ENCODE peak calls at places on chromosomes 5 and 9, in seven cellular contexts. V is sigmoid colon, D is tibial nerve, Q is thyroid gland, Z is transverse colon, O is stomach, S is HCT116. L is an unnamed sample.

GRCh38 chr5:156956321-156956720 is 6.7 kb downstream of the TIMD4 start:
- DNase-seq in Z (no peak), O (no peak), V (no peak), D (no peak), Q (peak; percentile 62), S (no peak), L (no peak)

GRCh38 chr5:80055491-80056170 is 20.5 kb downstream of the THBS4 start:
- DNase-seq in V (no peak), Z (no peak), D (no peak), S (no peak), Q (peak; percentile 70), O (no peak), L (no peak)

GRCh38 chr5:107618233-107618632 is 52.5 kb downstream of the EFNA5 start:
- DNase-seq in Q (no peak), Z (no peak), S (no peak), V (no peak), O (no peak), D (no peak), L (no peak)

GRCh38 chr5:119187776-119188529 is 117.1 kb downstream of the DMXL1 start:
- DNase-seq in Z (no peak), D (no peak), O (no peak), S (no peak), V (no peak), Q (no peak), L (no peak)

GRCh38 chr9:81032030-81032572 is 657.2 kb downstream of the TLE1 start:
- DNase-seq in Z (no peak), O (no peak), Q (no peak), S (no peak), V (no peak), D (no peak), L (peak; percentile 19)

GRCh38 chr5:137304227-137304874 is 194.8 kb downstream of the SPOCK1 start:
- DNase-seq in D (no peak), V (no peak), Q (peak; percentile 81), Z (peak; percentile 75), S (no peak), O (peak; percentile 86), L (no peak)

GRCh38 chr5:6598351-6598900 is 34.4 kb downstream of the NSUN2 start:
- DNase-seq in Q (no peak), D (no peak), V (no peak), Z (no peak), S (no peak), O (no peak), L (no peak)

GRCh38 chr5:157900644-157901043 is 41.7 kb upstream of the CLINT1 start:
- DNase-seq in O (no peak), V (no peak), Q (no peak), S (no peak), Z (no peak), D (no peak), L (no peak)

GRCh38 chr5:3303777-3304176 is 291.9 kb upstream of the IRX1 start:
- DNase-seq in Z (no peak), D (no peak), O (no peak), S (no peak), Q (no peak), V (no peak), L (no peak)

GRCh38 chr5:116495786-116496185 is 78.8 kb downstream of the SEMA6A start:
- DNase-seq in S (no peak), O (no peak), Q (no peak), Z (no peak), V (no peak), D (no peak), L (no peak)

GRCh38 chr5:10856646-10857332 is 95.8 kb upstream of the DAP start:
- DNase-seq in S (no peak), V (no peak), O (peak; percentile 42), D (no peak), Q (peak; percentile 55), Z (peak; percentile 16), L (peak; percentile 64)

DNA sequence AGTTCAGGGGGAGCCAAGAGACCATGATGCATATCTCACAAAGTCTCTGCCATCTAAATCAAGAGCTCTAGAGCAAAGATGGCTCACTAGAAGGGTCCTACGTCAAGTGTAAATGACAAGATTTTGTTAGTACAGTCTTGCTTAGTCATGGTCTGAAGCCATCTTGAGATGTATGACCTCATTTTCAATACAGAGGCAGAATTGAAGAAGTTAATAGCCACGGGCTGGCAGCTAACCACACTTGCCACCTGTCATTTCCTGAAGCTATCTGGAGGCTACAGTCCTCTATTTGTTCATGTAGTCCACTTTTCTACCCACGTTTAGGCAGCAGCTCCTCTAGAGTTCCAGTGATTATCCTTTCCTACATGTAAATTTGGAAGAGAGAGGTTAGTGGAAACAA is 231.7 kb upstream of the CDH12 start:
- DNase-seq in D (no peak), O (no peak), V (no peak), S (no peak), Q (no peak), Z (no peak), L (no peak)
- H3K27ac ChIP-seq in D (no peak overlapping the region), O (no peak overlapping the region), V (no peak overlapping the region), S (no peak overlapping the region), Q (no peak overlapping the region), Z (no peak overlapping the region), L (no peak overlapping the region)

GRCh38 chr9:128685022-128685332 is 4.0 kb upstream of the SET start:
- DNase-seq in Q (no peak), O (no peak), S (no peak), Z (no peak), D (no peak), V (no peak), L (no peak)

GRCh38 chr9:128685636-128686489 is 3.2 kb upstream of the SET start:
- DNase-seq in S (no peak), Q (no peak), D (no peak), V (no peak), Z (peak; percentile 68), O (peak; percentile 54), L (no peak)

GRCh38 chr9:128683340-128684064 is 5.5 kb upstream of the SET start:
- DNase-seq in O (peak; percentile 72), D (no peak), V (no peak), Z (peak; percentile 77), Q (peak; percentile 86), S (no peak), L (peak; percentile 41)

GRCh38 chr9:128684065-128684324 is 5.0 kb upstream of the SET start:
- DNase-seq in Q (no peak), Z (no peak), D (no peak), S (no peak), O (no peak), V (no peak), L (no peak)

DNA sequence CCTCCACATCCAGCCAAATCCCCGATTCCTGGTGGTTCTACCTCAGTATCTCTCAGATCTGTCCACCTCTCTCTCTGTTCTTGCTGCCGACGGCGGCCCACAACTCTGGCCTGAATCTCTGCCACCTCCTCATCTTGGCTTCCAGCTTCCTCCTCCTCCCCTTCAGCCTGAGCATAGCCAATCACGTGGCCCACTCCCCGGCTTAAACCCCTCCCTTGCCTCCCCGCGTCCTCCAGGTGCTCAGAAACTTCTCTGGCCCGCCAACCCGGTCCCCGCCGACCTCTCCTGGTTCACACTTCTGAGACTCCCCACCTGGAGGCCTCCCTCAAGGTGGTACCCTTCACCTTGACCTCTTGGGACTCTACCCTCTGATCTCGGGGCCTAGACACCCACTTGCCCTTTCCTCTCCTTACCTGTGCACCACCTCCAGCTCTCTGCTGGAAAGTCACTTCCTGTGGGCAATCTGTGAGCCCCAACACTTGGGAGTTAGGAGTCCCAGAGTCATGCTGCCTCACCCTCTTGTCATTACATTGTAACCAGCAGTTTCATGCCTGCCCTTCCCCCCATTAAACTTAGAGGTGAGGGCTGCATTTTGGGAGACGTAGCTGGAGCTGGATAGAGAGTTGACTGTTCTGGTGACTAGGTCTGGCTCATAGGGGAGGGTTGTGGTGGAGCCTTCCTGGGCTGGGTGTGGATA is 4.5 kb upstream of the SET start:
- DNase-seq in Q (peak; percentile 94), V (peak; percentile 87), D (peak; percentile 52), O (peak; percentile 92), Z (peak; percentile 92), S (peak; percentile 86), L (peak; percentile 71)
- TF ChIP-seq POLR2A in Q (peak; percentile 67), V (peak; percentile 60), D (peak; percentile 55), O (peak; percentile 87), Z (peak; percentile 87), S (peak; percentile 93), L (no peak)

DNA sequence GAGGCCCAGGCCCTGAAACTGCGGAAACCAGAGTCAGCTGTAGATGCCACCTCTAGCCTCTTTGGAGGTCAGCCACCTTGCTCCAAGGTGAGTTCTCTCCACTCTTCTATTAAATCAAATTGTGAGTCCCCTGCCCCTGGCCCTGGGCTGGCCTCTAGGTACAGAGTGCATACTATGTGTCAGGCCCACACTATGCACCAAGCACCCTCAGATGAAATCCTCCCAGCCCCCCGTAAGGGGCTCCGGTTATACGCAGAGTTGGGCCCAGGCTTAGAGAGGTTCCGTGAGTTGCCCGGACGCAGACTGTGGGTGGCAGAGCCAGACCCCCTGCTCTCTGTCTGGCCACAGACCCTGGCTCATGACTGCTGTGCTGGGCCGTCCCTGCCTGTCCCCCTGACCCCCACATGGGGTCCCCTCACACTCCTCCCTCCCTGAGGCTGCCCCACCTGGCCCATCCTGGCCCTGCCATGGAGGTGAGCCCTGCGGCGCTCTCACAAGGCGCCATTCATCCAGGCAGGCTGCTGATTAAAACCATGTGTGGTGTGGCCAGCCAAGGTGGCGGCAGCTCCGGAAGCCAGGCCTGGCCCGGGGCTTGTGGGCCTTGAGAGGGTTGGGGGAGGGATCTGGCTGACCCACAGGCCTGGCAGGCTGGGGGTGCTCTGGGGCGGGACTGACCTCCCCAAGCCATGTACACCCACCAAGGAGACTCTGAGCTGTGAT is 65.5 kb upstream of the SYNPO start:
- DNase-seq in V (peak; percentile 56), Z (no peak), Q (no peak), O (no peak), D (peak; percentile 23), S (no peak), L (no peak)
- H3K4me3 ChIP-seq in V (no peak overlapping the region), Z (no peak overlapping the region), Q (no peak overlapping the region), O (no peak overlapping the region), D (no peak overlapping the region), S (no peak overlapping the region), L (no peak overlapping the region)

DNA sequence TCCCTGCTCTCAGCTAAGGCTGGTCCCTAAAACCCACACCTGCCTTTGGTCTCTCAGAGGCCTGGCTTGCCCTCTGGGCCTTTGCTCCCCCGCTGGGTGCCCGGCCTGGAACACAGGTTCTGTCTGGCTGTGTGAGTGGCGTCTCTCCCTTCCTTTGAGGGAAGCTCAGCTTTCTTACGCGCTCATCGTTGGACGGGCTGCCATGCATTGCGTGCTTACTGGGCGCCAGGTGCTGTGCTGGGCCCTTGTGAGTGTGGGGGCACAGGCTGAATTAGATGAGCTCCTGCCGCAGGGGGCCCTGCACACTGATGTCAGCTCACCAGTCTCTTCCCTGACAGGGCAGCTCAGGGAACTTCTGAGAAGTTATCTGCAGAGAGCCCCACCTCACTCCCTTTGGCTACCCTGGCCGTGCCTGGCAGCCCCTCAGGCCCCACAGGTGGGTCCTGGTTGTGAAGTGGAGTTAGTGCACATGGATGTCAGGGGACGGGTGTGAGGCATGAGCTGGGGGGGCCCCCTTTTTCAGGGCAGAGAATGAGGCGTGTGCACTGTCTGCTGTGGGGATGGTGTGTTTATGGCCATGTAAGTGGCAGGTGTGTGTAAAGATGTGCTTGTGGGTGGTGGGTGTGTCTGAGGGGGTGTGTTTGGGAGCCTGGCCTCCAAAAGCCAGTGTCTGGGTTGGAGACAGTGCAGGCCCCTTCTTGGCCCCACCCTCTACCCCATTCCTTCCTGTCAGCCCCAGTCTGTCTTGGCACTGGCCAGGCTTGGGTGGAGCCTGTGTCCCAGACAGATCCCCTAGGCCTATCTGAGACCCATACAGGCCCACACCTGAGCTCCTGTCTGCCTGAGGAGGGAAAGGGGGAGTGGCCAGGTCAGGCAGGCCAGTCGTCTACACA is 7.5 kb upstream of the RMND5B start:
- DNase-seq in V (no peak), O (no peak), Z (no peak), S (no peak), D (no peak), Q (no peak), L (no peak)
- H3K27ac ChIP-seq in V (no peak overlapping the region), O (no peak overlapping the region), Z (no peak overlapping the region), S (no peak overlapping the region), D (no peak overlapping the region), Q (no peak overlapping the region), L (no peak overlapping the region)